ENCODE peak calls at places on chromosome 14, in nine cellular contexts. F is GM12878, O is K562, I is WTC11, G is A549, P is HCT116, X is endothelial cell of umbilical vein, J is SK-N-SH, M is HepG2. Y is an unnamed sample.

GRCh38 chr14:25862068-25862467 is 735.8 kb downstream of the NOVA1 start:
- DNase-seq in F (no peak), O (no peak), I (no peak), G (no peak), P (no peak), X (no peak), J (no peak), M (no peak), Y (no peak)

GRCh38 chr14:61470261-61470953 is 149.0 kb downstream of the PRKCH start:
- DNase-seq in F (no peak), O (no peak), I (peak; percentile 48), G (peak; percentile 83), P (no peak), X (peak; percentile 82), J (peak; percentile 41), M (no peak), Y (peak; percentile 51)

GRCh38 chr14:94677747-94678146 is 65.6 kb downstream of the SERPINA3 start:
- DNase-seq in F (no peak), O (no peak), I (no peak), G (no peak), P (no peak), X (no peak), J (no peak), M (no peak), Y (no peak)

GRCh38 chr14:49991491-49991890 is 98.6 kb downstream of the ARF6 start:
- DNase-seq in F (no peak), O (peak; percentile 20), I (no peak), G (no peak), P (no peak), X (no peak), J (no peak), M (no peak), Y (no peak)

GRCh38 chr14:102055181-102055901 is 31.5 kb downstream of the HSP90AA1 start:
- DNase-seq in F (no peak), O (no peak), I (peak; percentile 57), G (no peak), P (no peak), X (no peak), J (no peak), M (peak; percentile 18), Y (no peak)

GRCh38 chr14:55562135-55562534 is 17.9 kb upstream of the KTN1 start:
- DNase-seq in F (no peak), O (no peak), I (no peak), G (no peak), P (no peak), X (no peak), J (no peak), M (no peak), Y (no peak)

GRCh38 chr14:102875652-102876051 is 46.8 kb upstream of the AMN start:
- DNase-seq in F (no peak), O (no peak), I (no peak), G (no peak), P (no peak), X (peak; percentile 38), J (no peak), M (no peak), Y (no peak)

GRCh38 chr14:32075636-32076277 is 1.3 kb upstream of the ARHGAP5 start:
- DNase-seq in F (no peak), O (peak; percentile 16), I (peak; percentile 37), G (peak; percentile 32), P (no peak), X (no peak), J (peak; percentile 49), M (peak; percentile 34), Y (peak; percentile 20)

GRCh38 chr14:79605863-79606262 is 605.4 kb downstream of the DIO2 start:
- DNase-seq in F (no peak), O (no peak), I (no peak), G (no peak), P (no peak), X (no peak), J (peak; percentile 7), M (no peak), Y (no peak)

GRCh38 chr14:68312884-68313725 is 479.8 kb downstream of the ZFP36L1 start:
- DNase-seq in F (peak; percentile 99), O (no peak), I (no peak), G (no peak), P (no peak), X (no peak), J (no peak), M (no peak), Y (no peak)

GRCh38 chr14:68314642-68315041 is 478.2 kb downstream of the ZFP36L1 start:
- DNase-seq in F (no peak), O (no peak), I (no peak), G (no peak), P (no peak), X (no peak), J (no peak), M (no peak), Y (no peak)

GRCh38 chr14:68317239-68317638 is 475.6 kb downstream of the ZFP36L1 start:
- DNase-seq in F (no peak), O (no peak), I (no peak), G (no peak), P (no peak), X (no peak), J (no peak), M (no peak), Y (no peak)

GRCh38 chr14:68318788-68319187 is 474.1 kb downstream of the ZFP36L1 start:
- DNase-seq in F (no peak), O (no peak), I (no peak), G (no peak), P (no peak), X (no peak), J (no peak), M (no peak), Y (no peak)

DNA sequence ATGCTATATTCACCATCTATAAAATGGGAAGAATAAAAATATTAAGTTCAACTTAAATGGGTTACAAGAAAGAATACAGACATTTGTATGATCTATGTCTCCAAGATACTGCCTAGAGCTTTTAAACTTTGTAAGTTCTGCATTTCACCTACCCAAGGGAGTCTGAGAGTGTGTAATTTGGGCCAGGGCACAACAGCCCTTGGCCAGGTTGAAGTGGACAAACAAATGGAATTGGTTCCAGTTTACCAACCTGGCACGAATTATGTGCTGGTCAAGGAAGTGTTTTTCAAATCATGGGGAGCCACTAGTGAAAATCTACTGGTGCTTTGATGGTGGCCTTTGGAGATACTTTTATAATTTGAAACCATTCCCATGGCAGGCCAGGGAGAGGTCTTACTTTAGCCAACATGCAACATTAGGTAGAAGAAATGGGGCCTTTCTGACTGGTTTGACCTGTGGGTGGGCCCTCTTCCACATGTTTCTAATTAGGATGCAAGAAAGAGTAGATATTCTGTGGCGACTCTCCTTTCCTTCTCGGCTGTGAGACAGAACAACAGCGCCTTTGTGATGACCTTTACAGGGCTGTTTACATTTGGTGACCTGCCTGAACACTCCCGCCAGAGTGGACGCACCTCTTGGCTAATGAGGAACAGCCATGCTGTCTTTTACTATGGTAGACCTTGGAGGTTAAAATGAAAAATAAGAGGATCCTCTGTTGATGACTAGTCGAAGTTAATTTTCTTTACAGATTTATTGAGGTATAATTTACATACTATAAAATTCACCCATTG is 476.6 kb downstream of the ZFP36L1 start:
- DNase-seq in F (no peak), O (no peak), I (no peak), G (no peak), P (no peak), X (no peak), J (no peak), M (peak; percentile 75), Y (no peak)
- TF ChIP-seq MAX in F (no peak), O (no peak), I (no peak), G (no peak), P (no peak), X (no peak), J (no peak), M (peak; percentile 52), Y (no peak)

GRCh38 chr14:52735921-52736489 is 6.0 kb downstream of the STYX start:
- DNase-seq in F (no peak), O (no peak), I (no peak), G (no peak), P (no peak), X (no peak), J (no peak), M (no peak), Y (no peak)

GRCh38 chr14:52729585-52729924 is 411 bp upstream of the STYX start:
- DNase-seq in F (no peak), O (no peak), I (no peak), G (no peak), P (no peak), X (no peak), J (no peak), M (no peak), Y (no peak)

GRCh38 chr14:52730708-52731111 is 744 bp downstream of the STYX start:
- DNase-seq in F (no peak), O (no peak), I (no peak), G (no peak), P (no peak), X (peak; percentile 61), J (no peak), M (no peak), Y (no peak)

GRCh38 chr14:52729925-52730707 is at the start of gene STYX:
- DNase-seq in F (peak; percentile 93), O (peak; percentile 84), I (peak; percentile 100), G (peak; percentile 97), P (peak; percentile 95), X (peak; percentile 99), J (peak; percentile 94), M (peak; percentile 95), Y (peak; percentile 98)

DNA sequence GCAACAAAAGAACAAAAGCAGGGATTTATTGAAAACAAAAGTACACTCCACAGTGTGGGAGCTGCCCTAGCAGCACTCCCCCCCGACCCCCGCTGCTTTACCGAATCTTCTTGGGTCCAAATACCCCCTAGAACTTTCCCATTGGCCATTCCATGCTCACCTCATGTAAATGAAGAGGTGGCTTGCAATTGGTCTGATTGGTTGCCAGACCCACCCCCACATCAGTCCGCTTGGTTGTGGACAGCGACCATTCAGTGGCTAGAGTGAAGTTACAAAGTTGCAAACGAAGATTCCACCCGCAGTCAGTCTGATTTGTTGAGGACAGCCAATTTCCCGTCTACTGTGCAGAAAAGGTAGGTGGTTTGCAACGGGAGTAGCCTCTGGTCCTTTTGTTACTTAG is 3.9 kb downstream of the STYX start:
- DNase-seq in F (no peak), O (no peak), I (peak; percentile 38), G (no peak), P (no peak), X (no peak), J (no peak), M (no peak), Y (no peak)
- TF ChIP-seq MAX in F (no peak), O (no peak), I (no peak), G (no peak), P (no peak), X (no peak), J (no peak), M (no peak), Y (no peak)

DNA sequence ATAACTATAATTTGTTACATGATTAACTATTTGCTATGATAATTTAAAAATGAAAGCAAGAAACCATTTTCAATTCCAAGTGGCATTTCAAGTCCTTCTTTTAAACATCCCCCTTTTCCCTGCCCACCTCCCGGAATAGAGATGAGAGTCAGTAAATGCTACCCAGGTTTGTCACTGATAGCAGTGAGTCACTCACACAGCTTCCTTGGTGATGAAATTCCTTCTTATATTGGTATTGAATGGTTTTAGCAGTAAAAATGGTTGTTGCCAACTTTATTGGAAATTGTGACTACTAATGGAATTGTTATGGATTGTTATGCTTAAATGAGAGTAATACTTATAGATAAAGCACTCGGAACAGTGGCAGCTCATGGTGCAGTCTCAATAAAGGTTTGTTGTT is 90.5 kb downstream of the PPM1A start:
- DNase-seq in F (no peak), O (no peak), I (no peak), G (no peak), P (no peak), X (no peak), J (no peak), M (no peak), Y (no peak)
- TF ChIP-seq MAX in F (no peak), O (no peak), I (no peak), G (no peak), P (no peak), X (no peak), J (no peak), M (no peak), Y (no peak)

GRCh38 chr14:76870146-76870545 is 43.9 kb downstream of the LRRC74A start:
- DNase-seq in F (no peak), O (no peak), I (peak; percentile 44), G (peak; percentile 38), P (no peak), X (no peak), J (peak; percentile 77), M (peak; percentile 16), Y (peak; percentile 50)
- TF ChIP-seq MAX in F (no peak), O (no peak), I (no peak), G (no peak), P (no peak), X (no peak), J (no peak), M (no peak), Y (no peak)

Y was measured in NB4.